ENCODE peak calls at places on chromosomes 12 and 14, in eight cellular contexts. One of them, this sample, is unnamed.
A peak's percentile ranks its signal among the peaks of the same experiment; 100 is the strongest.

GRCh38 chr14:103692871-103693270 is 22.4 kb downstream of the XRCC3 start:
- DNase-seq in endothelial cell: no peak
- DNase-seq in RWPE1: no peak
- DNase-seq in fibroblast of pulmonary artery: no peak
- DNase-seq in omental fat pad: no peak
- DNase-seq in uterus: no peak
- DNase-seq in glutamatergic neuron: no peak
- DNase-seq in Peyer's patch: no peak
- DNase-seq in this sample: no peak

GRCh38 chr14:101102875-101103274 is 199.4 kb upstream of the RTL1 start:
- DNase-seq in endothelial cell: no peak
- DNase-seq in RWPE1: no peak
- DNase-seq in fibroblast of pulmonary artery: no peak
- DNase-seq in omental fat pad: no peak
- DNase-seq in uterus: no peak
- DNase-seq in glutamatergic neuron: no peak
- DNase-seq in Peyer's patch: peak; percentile 9
- DNase-seq in this sample: no peak

GRCh38 chr12:124422570-124423523 is 128.0 kb downstream of the RFLNA start:
- DNase-seq in endothelial cell: no peak
- DNase-seq in RWPE1: peak; percentile 96
- DNase-seq in fibroblast of pulmonary artery: peak; percentile 97
- DNase-seq in omental fat pad: peak; percentile 68
- DNase-seq in uterus: peak; percentile 96
- DNase-seq in glutamatergic neuron: no peak
- DNase-seq in Peyer's patch: peak; percentile 90
- DNase-seq in this sample: no peak

GRCh38 chr12:43066471-43066870 is 476.9 kb upstream of the PRICKLE1 start:
- DNase-seq in endothelial cell: no peak
- DNase-seq in RWPE1: no peak
- DNase-seq in fibroblast of pulmonary artery: peak; percentile 30
- DNase-seq in omental fat pad: no peak
- DNase-seq in uterus: no peak
- DNase-seq in glutamatergic neuron: no peak
- DNase-seq in Peyer's patch: no peak
- DNase-seq in this sample: no peak

GRCh38 chr14:80605536-80605935 is 336.0 kb downstream of the CEP128 start:
- DNase-seq in endothelial cell: no peak
- DNase-seq in RWPE1: no peak
- DNase-seq in fibroblast of pulmonary artery: no peak
- DNase-seq in omental fat pad: no peak
- DNase-seq in uterus: no peak
- DNase-seq in glutamatergic neuron: no peak
- DNase-seq in Peyer's patch: no peak
- DNase-seq in this sample: no peak

GRCh38 chr12:4780624-4781023 is 60.4 kb downstream of the GALNT8 start:
- DNase-seq in endothelial cell: no peak
- DNase-seq in RWPE1: no peak
- DNase-seq in fibroblast of pulmonary artery: no peak
- DNase-seq in omental fat pad: no peak
- DNase-seq in uterus: no peak
- DNase-seq in glutamatergic neuron: no peak
- DNase-seq in Peyer's patch: no peak
- DNase-seq in this sample: no peak

GRCh38 chr14:21039585-21040369 is 2.4 kb upstream of the RNASE7 start:
- DNase-seq in endothelial cell: peak; percentile 40
- DNase-seq in RWPE1: peak; percentile 72
- DNase-seq in fibroblast of pulmonary artery: peak; percentile 86
- DNase-seq in omental fat pad: no peak
- DNase-seq in uterus: peak; percentile 60
- DNase-seq in glutamatergic neuron: no peak
- DNase-seq in Peyer's patch: peak; percentile 57
- DNase-seq in this sample: peak; percentile 30

GRCh38 chr14:69715725-69716482 is 51.0 kb upstream of the SRSF5 start:
- DNase-seq in endothelial cell: no peak
- DNase-seq in RWPE1: peak; percentile 89
- DNase-seq in fibroblast of pulmonary artery: peak; percentile 98
- DNase-seq in omental fat pad: peak; percentile 66
- DNase-seq in uterus: peak; percentile 63
- DNase-seq in glutamatergic neuron: no peak
- DNase-seq in Peyer's patch: peak; percentile 68
- DNase-seq in this sample: no peak

GRCh38 chr12:127430401-127430800 is 836.6 kb upstream of the TMEM132C start:
- DNase-seq in endothelial cell: no peak
- DNase-seq in RWPE1: no peak
- DNase-seq in fibroblast of pulmonary artery: no peak
- DNase-seq in omental fat pad: no peak
- DNase-seq in uterus: no peak
- DNase-seq in glutamatergic neuron: no peak
- DNase-seq in Peyer's patch: no peak
- DNase-seq in this sample: no peak

GRCh38 chr14:100696590-100696989 is 30.1 kb upstream of the DLK1 start:
- DNase-seq in endothelial cell: no peak
- DNase-seq in RWPE1: no peak
- DNase-seq in fibroblast of pulmonary artery: no peak
- DNase-seq in omental fat pad: no peak
- DNase-seq in uterus: no peak
- DNase-seq in glutamatergic neuron: no peak
- DNase-seq in Peyer's patch: no peak
- DNase-seq in this sample: no peak

GRCh38 chr14:58152569-58152857 is 500 bp upstream of the ARMH4 start:
- DNase-seq in endothelial cell: no peak
- DNase-seq in RWPE1: no peak
- DNase-seq in fibroblast of pulmonary artery: no peak
- DNase-seq in omental fat pad: no peak
- DNase-seq in uterus: no peak
- DNase-seq in glutamatergic neuron: no peak
- DNase-seq in Peyer's patch: no peak
- DNase-seq in this sample: no peak

GRCh38 chr12:65911321-65911720 is 87.0 kb downstream of the HMGA2 start:
- DNase-seq in endothelial cell: no peak
- DNase-seq in RWPE1: no peak
- DNase-seq in fibroblast of pulmonary artery: peak; percentile 56
- DNase-seq in omental fat pad: no peak
- DNase-seq in uterus: no peak
- DNase-seq in glutamatergic neuron: no peak
- DNase-seq in Peyer's patch: peak; percentile 65
- DNase-seq in this sample: no peak

GRCh38 chr12:49832836-49833421 is 4.7 kb upstream of the NCKAP5L start:
- DNase-seq in endothelial cell: no peak
- DNase-seq in RWPE1: no peak
- DNase-seq in fibroblast of pulmonary artery: peak; percentile 76
- DNase-seq in omental fat pad: no peak
- DNase-seq in uterus: no peak
- DNase-seq in glutamatergic neuron: no peak
- DNase-seq in Peyer's patch: no peak
- DNase-seq in this sample: no peak

GRCh38 chr14:69242311-69243224 is 17.4 kb upstream of the GALNT16 start:
- DNase-seq in endothelial cell: peak; percentile 55
- DNase-seq in RWPE1: peak; percentile 79
- DNase-seq in fibroblast of pulmonary artery: peak; percentile 83
- DNase-seq in omental fat pad: peak; percentile 58
- DNase-seq in uterus: peak; percentile 67
- DNase-seq in glutamatergic neuron: peak; percentile 56
- DNase-seq in Peyer's patch: peak; percentile 80
- DNase-seq in this sample: peak; percentile 64

GRCh38 chr14:68780358-68781160 is 12.3 kb downstream of the ZFP36L1 start:
- DNase-seq in endothelial cell: no peak
- DNase-seq in RWPE1: no peak
- DNase-seq in fibroblast of pulmonary artery: peak; percentile 85
- DNase-seq in omental fat pad: no peak
- DNase-seq in uterus: peak; percentile 84
- DNase-seq in glutamatergic neuron: peak; percentile 15
- DNase-seq in Peyer's patch: peak; percentile 78
- DNase-seq in this sample: no peak

GRCh38 chr12:5944688-5945070 is 380 bp downstream of the ANO2 start:
- DNase-seq in endothelial cell: no peak
- DNase-seq in RWPE1: no peak
- DNase-seq in fibroblast of pulmonary artery: no peak
- DNase-seq in omental fat pad: no peak
- DNase-seq in uterus: no peak
- DNase-seq in glutamatergic neuron: no peak
- DNase-seq in Peyer's patch: no peak
- DNase-seq in this sample: no peak

GRCh38 chr14:24133730-24134129 is 2.3 kb upstream of the PSME1 start:
- DNase-seq in endothelial cell: no peak
- DNase-seq in RWPE1: no peak
- DNase-seq in fibroblast of pulmonary artery: no peak
- DNase-seq in omental fat pad: no peak
- DNase-seq in uterus: no peak
- DNase-seq in glutamatergic neuron: no peak
- DNase-seq in Peyer's patch: no peak
- DNase-seq in this sample: no peak

GRCh38 chr14:61406670-61407069 is 85.3 kb downstream of the PRKCH start:
- DNase-seq in endothelial cell: no peak
- DNase-seq in RWPE1: no peak
- DNase-seq in fibroblast of pulmonary artery: no peak
- DNase-seq in omental fat pad: no peak
- DNase-seq in uterus: no peak
- DNase-seq in glutamatergic neuron: no peak
- DNase-seq in Peyer's patch: no peak
- DNase-seq in this sample: no peak

GRCh38 chr12:112810235-112810917 is 18.8 kb downstream of the RPH3A start:
- DNase-seq in endothelial cell: no peak
- DNase-seq in RWPE1: no peak
- DNase-seq in fibroblast of pulmonary artery: no peak
- DNase-seq in omental fat pad: no peak
- DNase-seq in uterus: no peak
- DNase-seq in glutamatergic neuron: no peak
- DNase-seq in Peyer's patch: no peak
- DNase-seq in this sample: no peak

GRCh38 chr14:105012171-105012985 is 8.5 kb downstream of the CDCA4 start:
- DNase-seq in endothelial cell: no peak
- DNase-seq in RWPE1: no peak
- DNase-seq in fibroblast of pulmonary artery: no peak
- DNase-seq in omental fat pad: no peak
- DNase-seq in uterus: no peak
- DNase-seq in glutamatergic neuron: no peak
- DNase-seq in Peyer's patch: peak; percentile 61
- DNase-seq in this sample: no peak

GRCh38 chr12:89461649-89462612 is 62.7 kb downstream of the GALNT4 start:
- DNase-seq in endothelial cell: no peak
- DNase-seq in RWPE1: peak; percentile 59
- DNase-seq in fibroblast of pulmonary artery: peak; percentile 88
- DNase-seq in omental fat pad: no peak
- DNase-seq in uterus: no peak
- DNase-seq in glutamatergic neuron: no peak
- DNase-seq in Peyer's patch: no peak
- DNase-seq in this sample: no peak

GRCh38 chr14:85336257-85336656 is 193.7 kb upstream of the FLRT2 start:
- DNase-seq in endothelial cell: no peak
- DNase-seq in RWPE1: no peak
- DNase-seq in fibroblast of pulmonary artery: no peak
- DNase-seq in omental fat pad: no peak
- DNase-seq in uterus: no peak
- DNase-seq in glutamatergic neuron: no peak
- DNase-seq in Peyer's patch: no peak
- DNase-seq in this sample: no peak

GRCh38 chr12:27018071-27018470 is 3.9 kb upstream of the TM7SF3 start:
- DNase-seq in endothelial cell: no peak
- DNase-seq in RWPE1: no peak
- DNase-seq in fibroblast of pulmonary artery: no peak
- DNase-seq in omental fat pad: no peak
- DNase-seq in uterus: no peak
- DNase-seq in glutamatergic neuron: no peak
- DNase-seq in Peyer's patch: no peak
- DNase-seq in this sample: no peak

GRCh38 chr12:103705098-103705497 is 118.0 kb downstream of the STAB2 start:
- DNase-seq in endothelial cell: no peak
- DNase-seq in RWPE1: no peak
- DNase-seq in fibroblast of pulmonary artery: no peak
- DNase-seq in omental fat pad: no peak
- DNase-seq in uterus: no peak
- DNase-seq in glutamatergic neuron: no peak
- DNase-seq in Peyer's patch: no peak
- DNase-seq in this sample: no peak

GRCh38 chr12:103705927-103706326 is 118.9 kb downstream of the STAB2 start:
- DNase-seq in endothelial cell: peak; percentile 7
- DNase-seq in RWPE1: no peak
- DNase-seq in fibroblast of pulmonary artery: no peak
- DNase-seq in omental fat pad: no peak
- DNase-seq in uterus: no peak
- DNase-seq in glutamatergic neuron: no peak
- DNase-seq in Peyer's patch: no peak
- DNase-seq in this sample: no peak
- TF ChIP-seq CTCF in endothelial cell: peak; percentile 34
- TF ChIP-seq CTCF in RWPE1: no peak
- TF ChIP-seq CTCF in fibroblast of pulmonary artery: peak; percentile 11
- TF ChIP-seq CTCF in omental fat pad: no peak
- TF ChIP-seq CTCF in uterus: no peak
- TF ChIP-seq CTCF in glutamatergic neuron: peak; percentile 14
- TF ChIP-seq CTCF in Peyer's patch: peak; percentile 6
- TF ChIP-seq CTCF in this sample: peak; percentile 25

DNA sequence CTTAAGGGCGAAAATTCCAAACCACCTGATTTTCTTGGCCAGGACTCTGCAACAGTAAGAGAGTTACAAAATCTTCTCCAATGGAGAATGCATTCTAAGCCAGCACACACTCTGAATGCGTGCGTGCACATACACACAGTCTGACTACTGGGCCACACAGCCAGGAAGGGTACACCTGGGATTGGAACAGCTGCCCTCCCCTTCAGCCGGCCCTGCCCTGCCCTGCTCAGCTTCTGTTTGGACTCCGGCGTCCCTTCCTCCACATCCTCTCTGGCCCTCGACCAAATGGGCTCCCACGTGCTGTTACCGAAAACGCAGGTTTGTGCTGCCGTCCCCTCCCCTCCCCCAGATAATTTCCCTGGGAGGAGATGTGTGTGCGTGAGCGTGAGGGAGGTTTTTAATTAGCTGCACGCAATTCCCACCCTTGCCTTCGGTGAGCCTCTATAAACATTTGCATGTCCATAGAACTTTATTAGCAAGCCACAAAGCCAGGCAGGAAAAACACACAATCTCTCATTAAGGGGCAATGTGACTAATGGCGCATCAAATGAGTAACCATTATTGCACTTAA is 43.0 kb downstream of the CCNK start:
- DNase-seq in endothelial cell: no peak
- DNase-seq in RWPE1: no peak
- DNase-seq in fibroblast of pulmonary artery: no peak
- DNase-seq in omental fat pad: no peak
- DNase-seq in uterus: no peak
- DNase-seq in glutamatergic neuron: peak; percentile 18
- DNase-seq in Peyer's patch: no peak
- DNase-seq in this sample: peak; percentile 4
- TF ChIP-seq CTCF in endothelial cell: no peak
- TF ChIP-seq CTCF in RWPE1: no peak
- TF ChIP-seq CTCF in fibroblast of pulmonary artery: no peak
- TF ChIP-seq CTCF in omental fat pad: no peak
- TF ChIP-seq CTCF in uterus: no peak
- TF ChIP-seq CTCF in glutamatergic neuron: no peak
- TF ChIP-seq CTCF in Peyer's patch: no peak
- TF ChIP-seq CTCF in this sample: no peak

GRCh38 chr14:90331497-90332270 is at the start of gene NRDE2:
- DNase-seq in endothelial cell: peak; percentile 100
- DNase-seq in RWPE1: peak; percentile 94
- DNase-seq in fibroblast of pulmonary artery: peak; percentile 97
- DNase-seq in omental fat pad: peak; percentile 98
- DNase-seq in uterus: peak; percentile 99
- DNase-seq in glutamatergic neuron: peak; percentile 100
- DNase-seq in Peyer's patch: peak; percentile 100
- DNase-seq in this sample: peak; percentile 100
- TF ChIP-seq CTCF in endothelial cell: no peak
- TF ChIP-seq CTCF in RWPE1: no peak
- TF ChIP-seq CTCF in fibroblast of pulmonary artery: no peak
- TF ChIP-seq CTCF in omental fat pad: no peak
- TF ChIP-seq CTCF in uterus: no peak
- TF ChIP-seq CTCF in glutamatergic neuron: no peak
- TF ChIP-seq CTCF in Peyer's patch: no peak
- TF ChIP-seq CTCF in this sample: no peak

GRCh38 chr14:106586098-106586704 is 1059.8 kb downstream of the TMEM121 start:
- DNase-seq in endothelial cell: no peak
- DNase-seq in RWPE1: peak; percentile 8
- DNase-seq in fibroblast of pulmonary artery: no peak
- DNase-seq in omental fat pad: no peak
- DNase-seq in uterus: no peak
- DNase-seq in glutamatergic neuron: no peak
- DNase-seq in Peyer's patch: peak; percentile 86
- DNase-seq in this sample: no peak
- TF ChIP-seq CTCF in endothelial cell: no peak
- TF ChIP-seq CTCF in RWPE1: peak; percentile 52
- TF ChIP-seq CTCF in fibroblast of pulmonary artery: no peak
- TF ChIP-seq CTCF in omental fat pad: no peak
- TF ChIP-seq CTCF in uterus: no peak
- TF ChIP-seq CTCF in glutamatergic neuron: no peak
- TF ChIP-seq CTCF in Peyer's patch: peak; percentile 33
- TF ChIP-seq CTCF in this sample: no peak